ENCODE peak calls at places on chromosomes 5 and 9, in six cellular contexts. R, W, I, U, X and M are unnamed samples.

GRCh38 chr5:68225911-68226563 is 10.5 kb downstream of the PIK3R1 start:
- DNase-seq in X (no peak), R (no peak), I (no peak), U (no peak), W (no peak), M (no peak)

GRCh38 chr9:135827866-135828580 is 79.3 kb downstream of the CAMSAP1 start:
- DNase-seq in R (no peak), I (no peak), W (no peak), U (no peak), X (no peak), M (no peak)

GRCh38 chr9:95004452-95005275 is 278.2 kb downstream of the AOPEP start:
- DNase-seq in U (no peak), W (peak), X (no peak), I (no peak), R (peak), M (peak)

GRCh38 chr5:176832162-176832561 is 21.8 kb downstream of the UNC5A start:
- DNase-seq in U (no peak), X (no peak), R (peak), W (no peak), I (no peak), M (no peak)

GRCh38 chr9:99113418-99114048 is 8.6 kb downstream of the TGFBR1 start:
- DNase-seq in R (no peak), X (no peak), I (no peak), W (no peak), U (no peak), M (no peak)

GRCh38 chr9:13575558-13575957 is 296.1 kb upstream of the MPDZ start:
- DNase-seq in X (no peak), I (no peak), W (no peak), U (no peak), R (no peak), M (no peak)

GRCh38 chr9:125483697-125484096 is 222.1 kb downstream of the GAPVD1 start:
- DNase-seq in R (no peak), I (no peak), W (no peak), X (no peak), U (no peak), M (no peak)

GRCh38 chr5:111953351-111954127 is 196.5 kb upstream of the NREP start:
- DNase-seq in R (no peak), U (no peak), I (no peak), W (no peak), X (no peak), M (no peak)

GRCh38 chr9:79637180-79637925 is 65.6 kb downstream of the TLE4 start:
- DNase-seq in W (no peak), X (no peak), R (no peak), I (no peak), U (no peak), M (no peak)

GRCh38 chr5:154868702-154869101 is 10.3 kb downstream of the CNOT8 start:
- DNase-seq in X (no peak), W (peak), I (no peak), R (no peak), U (no peak), M (peak)

GRCh38 chr9:117434568-117434967 is 19.7 kb upstream of the ASTN2 start:
- DNase-seq in I (no peak), R (no peak), U (no peak), W (no peak), X (no peak), M (no peak)

GRCh38 chr9:20636883-20637440 is 14.7 kb upstream of the MLLT3 start:
- DNase-seq in W (no peak), U (no peak), X (no peak), I (no peak), R (no peak), M (no peak)

GRCh38 chr5:109610581-109610980 is 79.1 kb upstream of the MAN2A1 start:
- DNase-seq in W (no peak), R (no peak), U (no peak), X (no peak), I (no peak), M (no peak)

GRCh38 chr5:109601736-109602135 is 88.0 kb upstream of the MAN2A1 start:
- DNase-seq in W (no peak), I (no peak), U (no peak), X (no peak), R (no peak), M (no peak)

DNA sequence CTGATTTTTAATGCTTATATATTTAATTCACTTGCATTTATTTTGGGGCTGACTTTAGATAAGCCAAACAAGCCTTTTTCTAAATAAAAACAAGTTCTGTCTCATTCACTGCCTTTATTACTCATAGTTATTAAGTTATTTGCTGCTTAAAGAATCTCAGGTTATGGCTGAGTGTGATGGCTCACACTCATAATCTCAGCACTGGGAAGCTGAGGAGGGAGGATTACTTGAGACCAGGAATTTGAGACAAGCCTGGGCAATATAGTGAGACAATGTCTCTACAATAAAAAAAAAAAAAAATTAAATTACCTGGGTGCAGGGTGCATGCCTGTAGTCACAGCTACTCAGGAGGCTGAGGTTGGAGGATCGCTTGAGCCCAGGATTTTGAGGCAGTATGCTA is 85.0 kb upstream of the MAN2A1 start:
- DNase-seq in W (no peak), U (no peak), X (no peak), I (no peak), R (no peak), M (no peak)
- TF ChIP-seq SP1 in W (no peak), U (no peak), X (no peak), I (no peak), R (no peak), M (no peak)

GRCh38 chr9:84166828-84167400 is 173.6 kb downstream of the SLC28A3 start:
- DNase-seq in I (no peak), U (no peak), W (no peak), X (no peak), R (no peak), M (no peak)

GRCh38 chr9:84163227-84163626 is 177.3 kb downstream of the SLC28A3 start:
- DNase-seq in I (no peak), W (no peak), X (no peak), R (no peak), U (no peak), M (no peak)
- TF ChIP-seq CTCF in I (no peak), W (no peak), X (no peak), R (no peak), U (no peak), M (no peak)

GRCh38 chr5:79986260-79986659 is 4.8 kb downstream of the MTX3 start:
- DNase-seq in R (no peak), I (no peak), U (no peak), X (no peak), W (no peak), M (no peak)
- TF ChIP-seq SP1 in R (no peak), I (no peak), U (no peak), X (no peak), W (no peak), M (no peak)

DNA sequence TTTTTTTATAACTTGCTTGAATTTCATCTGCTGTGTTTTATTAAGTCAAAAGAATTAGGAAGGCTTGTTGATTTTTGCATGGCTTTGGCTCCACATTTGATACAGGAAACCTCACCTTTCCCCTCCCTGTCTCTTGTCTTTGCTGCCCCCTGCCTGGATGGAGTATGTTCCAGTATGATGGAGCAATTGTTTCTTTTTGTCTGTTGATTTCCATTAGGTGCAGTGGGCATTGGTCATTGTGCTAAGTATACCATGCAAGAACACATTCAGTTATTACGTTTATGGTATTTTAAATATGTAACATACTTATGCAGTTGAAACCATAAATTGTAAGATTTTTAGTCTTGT is 19.6 kb downstream of the TJP2 start:
- DNase-seq in I (no peak), W (no peak), R (no peak), U (no peak), X (no peak), M (no peak)
- TF ChIP-seq CTCF in I (no peak), W (no peak), R (peak), U (no peak), X (no peak), M (no peak)

DNA sequence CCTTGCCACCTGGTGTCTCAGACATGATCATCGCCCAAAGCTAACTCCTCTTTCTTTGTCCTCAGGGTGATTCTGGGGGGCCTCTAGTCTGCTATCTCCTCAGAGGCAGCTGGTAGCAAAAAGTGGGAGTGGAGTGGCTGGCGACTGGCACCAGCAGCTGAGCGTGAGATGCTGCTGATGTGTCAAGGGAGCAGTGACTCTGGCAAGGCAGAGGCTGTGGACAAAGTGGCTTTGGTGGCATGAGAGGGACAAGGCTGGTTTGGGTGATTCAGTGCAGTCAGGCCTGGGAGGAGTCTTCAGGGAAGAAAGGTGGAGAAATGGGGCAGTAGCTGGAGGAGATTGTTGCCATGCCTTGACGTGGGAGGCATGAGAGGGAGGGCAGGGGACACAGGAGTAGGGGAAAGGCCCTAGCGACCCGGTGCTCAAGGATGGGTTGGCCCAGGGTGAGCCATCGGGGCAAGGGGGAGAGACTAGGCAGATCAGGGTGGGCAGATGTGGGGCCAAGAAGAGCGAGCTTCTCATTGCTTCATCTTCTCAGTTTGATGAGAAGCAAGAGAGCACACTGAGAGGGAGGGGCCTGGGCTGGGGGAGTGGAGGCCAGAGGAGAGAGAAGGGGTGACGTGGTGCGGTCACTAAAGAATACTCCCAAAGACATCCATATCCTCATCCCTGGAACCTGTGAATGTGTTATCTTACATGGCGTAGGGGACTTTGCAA is 64.2 kb upstream of the SPTLC1 start:
- DNase-seq in I (no peak), X (no peak), W (peak), U (no peak), R (no peak), M (no peak)
- TF ChIP-seq SP1 in I (no peak), X (no peak), W (no peak), U (no peak), R (no peak), M (no peak)

DNA sequence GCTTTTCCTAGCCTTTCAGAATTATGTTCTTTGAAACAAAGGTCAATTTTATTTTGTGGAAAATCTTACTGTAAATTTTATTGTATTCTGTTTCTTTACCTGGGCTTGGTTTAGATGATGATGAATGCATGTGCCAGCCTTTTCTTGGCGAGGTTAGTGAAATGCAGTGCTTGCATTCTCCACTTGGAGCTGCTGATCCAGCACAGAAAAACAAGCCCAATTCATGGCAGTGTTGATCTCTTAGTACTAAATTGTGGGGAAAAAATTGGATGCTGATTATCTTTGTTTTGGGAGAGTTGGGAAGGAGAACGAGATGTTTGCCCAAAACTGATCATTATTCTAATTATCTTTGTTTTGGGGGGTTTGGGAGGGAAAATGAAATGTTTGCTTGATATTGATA is 3.7 kb downstream of the HABP4 start:
- DNase-seq in W (no peak), X (no peak), I (no peak), U (no peak), R (peak), M (no peak)
- TF ChIP-seq CTCF in W (no peak), X (peak), I (peak), U (no peak), R (peak), M (no peak)

GRCh38 chr5:103669615-103670014 is 107.0 kb upstream of the NUDT12 start:
- DNase-seq in X (no peak), U (no peak), I (no peak), W (no peak), R (no peak), M (no peak)
- TF ChIP-seq SP1 in X (no peak), U (no peak), I (no peak), W (no peak), R (no peak), M (no peak)

DNA sequence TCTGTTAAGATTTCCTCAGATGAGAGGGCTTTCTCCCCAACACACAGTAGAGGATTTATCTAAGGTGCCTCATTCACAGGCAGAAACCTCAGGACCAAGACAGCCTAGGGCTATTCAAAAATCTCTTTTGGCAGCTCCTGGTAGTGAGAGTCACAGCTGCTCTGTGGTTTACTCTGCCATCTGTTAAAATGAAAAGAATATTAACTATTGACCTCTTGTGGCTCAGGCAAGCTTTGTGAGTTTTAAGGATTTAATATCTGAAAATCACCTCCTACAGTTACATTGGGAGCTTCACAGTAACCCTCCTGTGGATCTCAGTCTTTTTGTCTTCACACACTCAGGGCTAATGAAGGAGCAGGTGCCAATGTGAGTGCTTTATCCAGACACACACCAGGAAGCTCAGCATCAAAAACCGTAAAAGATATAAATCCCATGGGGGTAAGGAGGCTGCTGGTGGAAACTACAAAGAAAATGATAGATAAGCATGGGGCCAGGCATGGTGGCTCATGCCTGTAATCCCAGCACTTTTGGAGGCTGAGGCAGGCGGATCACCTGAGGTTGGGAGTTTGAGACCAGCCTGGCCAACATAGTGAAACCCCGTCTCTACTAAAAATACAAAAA is 29.7 kb downstream of the PPP1R2B start:
- DNase-seq in I (no peak), R (no peak), W (no peak), U (no peak), X (peak), M (no peak)
- TF ChIP-seq CTCF in I (no peak), R (no peak), W (no peak), U (no peak), X (no peak), M (no peak)

GRCh38 chr5:7261900-7262299 is 134.0 kb upstream of the ADCY2 start:
- DNase-seq in I (no peak), U (no peak), W (no peak), R (no peak), X (no peak), M (no peak)

DNA sequence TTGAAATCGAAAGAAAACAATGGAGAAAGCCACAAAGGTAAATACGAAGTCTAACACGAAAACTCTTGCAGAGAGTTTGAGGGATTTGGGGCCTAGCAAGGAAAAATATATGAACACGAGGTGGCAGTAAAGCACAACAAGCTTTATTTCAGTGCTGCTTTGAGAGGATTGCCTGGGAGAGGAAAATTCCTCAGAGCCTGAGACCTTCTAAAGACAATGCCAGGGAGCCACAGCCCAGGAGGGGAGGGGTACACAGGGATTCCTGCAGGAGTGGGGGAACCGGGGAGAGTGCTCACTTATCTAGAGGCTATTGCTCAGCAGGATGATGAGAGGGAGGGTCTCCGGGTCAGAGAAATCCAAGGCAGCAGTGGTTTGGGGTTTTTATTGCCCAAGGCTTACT is 134.9 kb upstream of the ADCY2 start:
- DNase-seq in W (peak), R (peak), I (no peak), U (peak), X (no peak), M (peak)
- TF ChIP-seq SP1 in W (no peak), R (no peak), I (no peak), U (peak), X (no peak), M (peak)

GRCh38 chr9:90300901-90301688 is 341.5 kb downstream of the DIRAS2 start:
- DNase-seq in X (no peak), U (peak), R (no peak), W (no peak), I (peak), M (no peak)
- TF ChIP-seq CTCF in X (no peak), U (no peak), R (no peak), W (no peak), I (no peak), M (no peak)